ENCODE peak calls at places on chromosomes 4 and X, in eight cellular contexts. One of them, this sample, is unnamed. For H3K36me3, the result is how much of the 10 kb centered on the place peaks cover.

GRCh38 chr4:91963489-91963888 is 340.3 kb upstream of the GRID2 start:
- DNase-seq in testis: no peak
- DNase-seq in tibial artery: no peak
- DNase-seq in vagina: no peak
- DNase-seq in body of pancreas: no peak
- DNase-seq in GM06990: no peak
- DNase-seq in BE2C: no peak
- DNase-seq in uterus: no peak
- DNase-seq in this sample: no peak

GRCh38 chr4:117770269-117771087 is 263.8 kb upstream of the NDST3 start:
- DNase-seq in testis: no peak
- DNase-seq in tibial artery: no peak
- DNase-seq in vagina: no peak
- DNase-seq in body of pancreas: no peak
- DNase-seq in GM06990: no peak
- DNase-seq in BE2C: no peak
- DNase-seq in uterus: no peak
- DNase-seq in this sample: no peak

GRCh38 chr4:138910914-138911336 is 104.7 kb upstream of the NOCT start:
- DNase-seq in testis: no peak
- DNase-seq in tibial artery: peak
- DNase-seq in vagina: no peak
- DNase-seq in body of pancreas: peak
- DNase-seq in GM06990: no peak
- DNase-seq in BE2C: peak
- DNase-seq in uterus: peak
- DNase-seq in this sample: peak

GRCh38 chr4:26632916-26633315 is 49.0 kb downstream of the TBC1D19 start:
- DNase-seq in testis: no peak
- DNase-seq in tibial artery: no peak
- DNase-seq in vagina: no peak
- DNase-seq in body of pancreas: no peak
- DNase-seq in GM06990: no peak
- DNase-seq in BE2C: no peak
- DNase-seq in uterus: no peak
- DNase-seq in this sample: no peak

GRCh38 chr4:168183717-168184571 is 91.6 kb downstream of the ANXA10 start:
- DNase-seq in testis: no peak
- DNase-seq in tibial artery: no peak
- DNase-seq in vagina: no peak
- DNase-seq in body of pancreas: no peak
- DNase-seq in GM06990: peak
- DNase-seq in BE2C: no peak
- DNase-seq in uterus: no peak
- DNase-seq in this sample: no peak

GRCh38 chr4:152515678-152516077 is 20.2 kb downstream of the FBXW7 start:
- DNase-seq in testis: no peak
- DNase-seq in tibial artery: no peak
- DNase-seq in vagina: no peak
- DNase-seq in body of pancreas: no peak
- DNase-seq in GM06990: no peak
- DNase-seq in BE2C: no peak
- DNase-seq in uterus: no peak
- DNase-seq in this sample: no peak

GRCh38 chr4:42729505-42730237 is 72.8 kb upstream of the ATP8A1 start:
- DNase-seq in testis: no peak
- DNase-seq in tibial artery: no peak
- DNase-seq in vagina: no peak
- DNase-seq in body of pancreas: no peak
- DNase-seq in GM06990: no peak
- DNase-seq in BE2C: no peak
- DNase-seq in uterus: no peak
- DNase-seq in this sample: no peak

GRCh38 chrX:69065451-69065850 is 99.8 kb downstream of the PJA1 start:
- DNase-seq in testis: no peak
- DNase-seq in tibial artery: no peak
- DNase-seq in vagina: no peak
- DNase-seq in body of pancreas: no peak
- DNase-seq in GM06990: no peak
- DNase-seq in BE2C: no peak
- DNase-seq in uterus: peak
- DNase-seq in this sample: no peak

DNA sequence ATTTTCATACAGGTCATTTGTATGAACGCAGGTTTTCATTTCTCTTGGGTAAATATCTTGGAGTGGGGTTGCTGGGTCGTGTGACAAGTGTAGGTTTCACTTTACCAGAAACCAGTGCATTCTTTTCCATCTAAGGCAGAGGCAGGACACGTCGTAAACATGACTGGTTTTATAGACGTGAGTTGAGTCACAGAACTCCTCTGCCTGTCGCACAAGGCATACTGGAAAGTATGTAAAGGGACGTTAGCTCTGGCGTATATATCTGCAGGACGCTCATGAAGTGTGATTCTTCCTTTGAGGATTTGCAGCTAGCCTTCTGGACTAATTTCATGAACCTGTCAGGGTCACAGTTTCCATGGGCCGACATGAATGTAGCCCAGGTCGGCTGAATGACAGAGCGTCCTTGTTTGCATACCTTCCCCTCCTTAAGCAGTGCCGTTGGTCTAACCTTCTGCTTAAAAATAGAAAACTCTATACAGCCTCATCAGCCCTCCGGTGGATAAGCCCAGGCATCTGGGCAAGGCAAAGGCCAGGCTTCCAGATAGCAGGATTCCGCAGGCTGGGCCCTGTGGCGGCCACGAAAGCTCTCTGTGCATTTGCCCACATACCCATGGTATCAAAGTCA is 106.0 kb downstream of the GPR143 start:
- DNase-seq in testis: no peak
- DNase-seq in tibial artery: no peak
- DNase-seq in vagina: peak
- DNase-seq in body of pancreas: no peak
- DNase-seq in GM06990: no peak
- DNase-seq in BE2C: no peak
- DNase-seq in uterus: no peak
- DNase-seq in this sample: no peak
- H3K36me3 ChIP-seq in testis: under half
- H3K36me3 ChIP-seq in tibial artery: under half
- H3K36me3 ChIP-seq in vagina: under half
- H3K36me3 ChIP-seq in body of pancreas: under half
- H3K36me3 ChIP-seq in GM06990: under half
- H3K36me3 ChIP-seq in BE2C: under half
- H3K36me3 ChIP-seq in uterus: under half
- H3K36me3 ChIP-seq in this sample: under half

DNA sequence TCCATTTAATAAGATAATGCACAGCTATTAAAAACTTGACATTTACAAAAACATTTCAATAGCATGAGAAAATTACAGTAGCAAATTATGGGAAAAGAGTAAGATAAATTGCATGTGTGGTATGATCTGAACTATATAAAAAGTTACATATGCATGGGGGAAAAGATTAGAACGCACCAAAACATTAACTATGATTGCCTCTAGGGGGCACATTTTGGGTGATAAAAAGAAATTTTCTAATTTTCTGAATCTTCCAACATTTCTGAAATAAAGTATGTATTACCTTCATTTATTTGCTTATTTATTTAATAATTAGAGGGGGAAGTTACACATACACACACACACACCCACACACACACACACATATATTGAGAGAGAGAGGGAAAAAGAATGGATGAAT is 19.6 kb upstream of the KDM5C start:
- DNase-seq in testis: no peak
- DNase-seq in tibial artery: no peak
- DNase-seq in vagina: no peak
- DNase-seq in body of pancreas: no peak
- DNase-seq in GM06990: no peak
- DNase-seq in BE2C: no peak
- DNase-seq in uterus: no peak
- DNase-seq in this sample: no peak
- TF ChIP-seq CTCF in testis: no peak
- TF ChIP-seq CTCF in tibial artery: no peak
- TF ChIP-seq CTCF in vagina: no peak
- TF ChIP-seq CTCF in body of pancreas: no peak
- TF ChIP-seq CTCF in GM06990: peak
- TF ChIP-seq CTCF in BE2C: no peak
- TF ChIP-seq CTCF in uterus: no peak
- TF ChIP-seq CTCF in this sample: peak

GRCh38 chr4:56976878-56977320 is 507 bp downstream of the NOA1 start:
- DNase-seq in testis: peak
- DNase-seq in tibial artery: peak
- DNase-seq in vagina: no peak
- DNase-seq in body of pancreas: peak
- DNase-seq in GM06990: no peak
- DNase-seq in BE2C: peak
- DNase-seq in uterus: no peak
- DNase-seq in this sample: peak

GRCh38 chr4:56976283-56976877 is 1.0 kb downstream of the NOA1 start:
- DNase-seq in testis: peak
- DNase-seq in tibial artery: no peak
- DNase-seq in vagina: no peak
- DNase-seq in body of pancreas: no peak
- DNase-seq in GM06990: no peak
- DNase-seq in BE2C: no peak
- DNase-seq in uterus: no peak
- DNase-seq in this sample: no peak

GRCh38 chr4:56971383-56971782 is 6.0 kb downstream of the NOA1 start:
- DNase-seq in testis: no peak
- DNase-seq in tibial artery: no peak
- DNase-seq in vagina: no peak
- DNase-seq in body of pancreas: no peak
- DNase-seq in GM06990: no peak
- DNase-seq in BE2C: no peak
- DNase-seq in uterus: no peak
- DNase-seq in this sample: no peak

GRCh38 chr4:56972832-56973231 is 4.6 kb downstream of the NOA1 start:
- DNase-seq in testis: no peak
- DNase-seq in tibial artery: no peak
- DNase-seq in vagina: no peak
- DNase-seq in body of pancreas: no peak
- DNase-seq in GM06990: no peak
- DNase-seq in BE2C: no peak
- DNase-seq in uterus: no peak
- DNase-seq in this sample: no peak

GRCh38 chr4:56972389-56972788 is 5.0 kb downstream of the NOA1 start:
- DNase-seq in testis: no peak
- DNase-seq in tibial artery: no peak
- DNase-seq in vagina: no peak
- DNase-seq in body of pancreas: no peak
- DNase-seq in GM06990: no peak
- DNase-seq in BE2C: no peak
- DNase-seq in uterus: no peak
- DNase-seq in this sample: no peak
- H3K36me3 ChIP-seq in testis: under half
- H3K36me3 ChIP-seq in tibial artery: half or more
- H3K36me3 ChIP-seq in vagina: half or more
- H3K36me3 ChIP-seq in body of pancreas: under half
- H3K36me3 ChIP-seq in GM06990: under half
- H3K36me3 ChIP-seq in BE2C: half or more
- H3K36me3 ChIP-seq in uterus: under half
- H3K36me3 ChIP-seq in this sample: half or more

GRCh38 chr4:135098061-135098460 is 896.5 kb upstream of the PABPC4L start:
- DNase-seq in testis: no peak
- DNase-seq in tibial artery: no peak
- DNase-seq in vagina: no peak
- DNase-seq in body of pancreas: no peak
- DNase-seq in GM06990: no peak
- DNase-seq in BE2C: no peak
- DNase-seq in uterus: no peak
- DNase-seq in this sample: no peak
- TF ChIP-seq CTCF in testis: no peak
- TF ChIP-seq CTCF in tibial artery: no peak
- TF ChIP-seq CTCF in vagina: no peak
- TF ChIP-seq CTCF in body of pancreas: no peak
- TF ChIP-seq CTCF in GM06990: no peak
- TF ChIP-seq CTCF in BE2C: no peak
- TF ChIP-seq CTCF in uterus: no peak
- TF ChIP-seq CTCF in this sample: no peak

This sample was measured in left ventricle myocardium inferior.